ENCODE peak calls at places on chromosome 12, in ten cellular contexts. J is suprapubic skin, E is fibroblast of villous mesenchyme, O is body of pancreas, M is Panc1, P is mucosa of descending colon, F is astrocyte of the spinal cord, D is IMR-90, U is aorta, Q is neuronal stem cell. B is an unnamed sample.

GRCh38 chr12:45989857-45990467 is 412 bp downstream of the SCAF11 start:
- DNase-seq in J (peak), E (no peak), O (peak), M (no peak), P (no peak), F (peak), D (peak), U (peak), Q (peak), B (no peak)

GRCh38 chr12:88503344-88503743 is 76.9 kb downstream of the KITLG start:
- DNase-seq in J (no peak), E (no peak), O (no peak), M (no peak), P (no peak), F (no peak), D (no peak), U (no peak), Q (no peak), B (no peak)

GRCh38 chr12:102481705-102482104 is 1.3 kb upstream of the IGF1 start:
- DNase-seq in J (no peak), E (no peak), O (no peak), M (no peak), P (no peak), F (no peak), D (no peak), U (no peak), Q (no peak), B (no peak)

GRCh38 chr12:116201908-116202307 is 75.6 kb downstream of the MED13L start:
- DNase-seq in J (no peak), E (no peak), O (no peak), M (no peak), P (no peak), F (peak), D (peak), U (no peak), Q (no peak), B (no peak)

GRCh38 chr12:53044052-53044581 is 5.7 kb upstream of the TNS2 start:
- DNase-seq in J (no peak), E (no peak), O (peak), M (no peak), P (peak), F (no peak), D (no peak), U (peak), Q (no peak), B (no peak)

GRCh38 chr12:68138480-68138879 is 21.1 kb downstream of the IFNG start:
- DNase-seq in J (no peak), E (no peak), O (no peak), M (no peak), P (no peak), F (no peak), D (no peak), U (no peak), Q (no peak), B (no peak)

GRCh38 chr12:10186299-10186698 is 7.5 kb downstream of the TMEM52B start:
- DNase-seq in J (peak), E (no peak), O (peak), M (no peak), P (peak), F (no peak), D (no peak), U (no peak), Q (no peak), B (no peak)

GRCh38 chr12:100942984-100943749 is 148.6 kb downstream of the ANO4 start:
- DNase-seq in J (no peak), E (no peak), O (no peak), M (no peak), P (no peak), F (no peak), D (peak), U (no peak), Q (no peak), B (no peak)

GRCh38 chr12:78888583-78888982 is 24.0 kb downstream of the SYT1 start:
- DNase-seq in J (no peak), E (no peak), O (no peak), M (no peak), P (no peak), F (peak), D (no peak), U (no peak), Q (no peak), B (no peak)

GRCh38 chr12:118376089-118377004 is at the start of gene SUDS3:
- DNase-seq in J (peak), E (peak), O (peak), M (peak), P (peak), F (peak), D (peak), U (peak), Q (peak), B (peak)

GRCh38 chr12:20451759-20452158 is 83.4 kb downstream of the PDE3A start:
- DNase-seq in J (no peak), E (peak), O (no peak), M (no peak), P (no peak), F (peak), D (peak), U (no peak), Q (no peak), B (peak)

GRCh38 chr12:42871831-42872230 is 282.3 kb upstream of the PRICKLE1 start:
- DNase-seq in J (no peak), E (no peak), O (no peak), M (no peak), P (no peak), F (no peak), D (no peak), U (no peak), Q (no peak), B (no peak)

GRCh38 chr12:131085125-131085815 is 131.6 kb downstream of the ADGRD1 start:
- DNase-seq in J (peak), E (no peak), O (no peak), M (no peak), P (no peak), F (no peak), D (no peak), U (peak), Q (no peak), B (no peak)

GRCh38 chr12:58310828-58311273 is 369.5 kb downstream of the ATP23 start:
- DNase-seq in J (no peak), E (peak), O (no peak), M (peak), P (no peak), F (peak), D (peak), U (no peak), Q (no peak), B (peak)

GRCh38 chr12:68081561-68081960 is 78.0 kb downstream of the IFNG start:
- DNase-seq in J (no peak), E (no peak), O (no peak), M (no peak), P (no peak), F (no peak), D (no peak), U (no peak), Q (no peak), B (no peak)

GRCh38 chr12:101670007-101670671 is 27.3 kb upstream of the CHPT1 start:
- DNase-seq in J (no peak), E (peak), O (peak), M (no peak), P (peak), F (peak), D (peak), U (no peak), Q (peak), B (peak)

GRCh38 chr12:188910-189621 is 24.9 kb downstream of the SLC6A12 start:
- DNase-seq in J (no peak), E (peak), O (peak), M (no peak), P (peak), F (peak), D (peak), U (no peak), Q (peak), B (peak)

GRCh38 chr12:42129595-42130204 is 15.0 kb downstream of the GXYLT1 start:
- DNase-seq in J (no peak), E (peak), O (peak), M (no peak), P (peak), F (peak), D (peak), U (no peak), Q (peak), B (peak)

GRCh38 chr12:107126688-107127481 is 33.5 kb upstream of the CRY1 start:
- DNase-seq in J (no peak), E (peak), O (no peak), M (no peak), P (no peak), F (peak), D (peak), U (no peak), Q (no peak), B (peak)

GRCh38 chr12:101924647-101925046 is 47.3 kb downstream of the DRAM1 start:
- DNase-seq in J (no peak), E (peak), O (no peak), M (no peak), P (no peak), F (no peak), D (peak), U (no peak), Q (no peak), B (no peak)

GRCh38 chr12:1937481-1938224 is 19.2 kb upstream of the CACNA2D4 start:
- DNase-seq in J (no peak), E (no peak), O (no peak), M (no peak), P (peak), F (no peak), D (no peak), U (no peak), Q (no peak), B (no peak)

GRCh38 chr12:4270670-4271432 is 2.7 kb upstream of the CCND2 start:
- DNase-seq in J (peak), E (no peak), O (peak), M (no peak), P (peak), F (no peak), D (no peak), U (peak), Q (peak), B (no peak)

GRCh38 chr12:41466762-41467270 is 278.7 kb downstream of the PDZRN4 start:
- DNase-seq in J (no peak), E (no peak), O (peak), M (no peak), P (no peak), F (no peak), D (no peak), U (no peak), Q (no peak), B (peak)

GRCh38 chr12:77256924-77257323 is 191.6 kb upstream of the E2F7 start:
- DNase-seq in J (no peak), E (peak), O (no peak), M (no peak), P (no peak), F (peak), D (no peak), U (no peak), Q (no peak), B (peak)

GRCh38 chr12:49895773-49896172 is 7.9 kb downstream of the FAIM2 start:
- DNase-seq in J (no peak), E (no peak), O (no peak), M (no peak), P (no peak), F (no peak), D (no peak), U (no peak), Q (no peak), B (no peak)

GRCh38 chr12:18970603-18971002 is 158.9 kb upstream of the PLEKHA5 start:
- DNase-seq in J (no peak), E (no peak), O (no peak), M (no peak), P (no peak), F (no peak), D (peak), U (no peak), Q (no peak), B (no peak)

GRCh38 chr12:40515041-40515825 is 177.0 kb upstream of the CNTN1 start:
- DNase-seq in J (no peak), E (peak), O (no peak), M (no peak), P (no peak), F (peak), D (no peak), U (no peak), Q (no peak), B (no peak)

GRCh38 chr12:730550-730949 is 21.8 kb upstream of the WNK1 start:
- DNase-seq in J (no peak), E (no peak), O (no peak), M (no peak), P (no peak), F (no peak), D (no peak), U (no peak), Q (no peak), B (no peak)

GRCh38 chr12:4871514-4871913 is 38.2 kb upstream of the KCNA1 start:
- DNase-seq in J (no peak), E (no peak), O (no peak), M (no peak), P (no peak), F (no peak), D (no peak), U (no peak), Q (no peak), B (no peak)

GRCh38 chr12:48105867-48106563 is at the start of gene SENP1:
- DNase-seq in J (peak), E (peak), O (peak), M (peak), P (peak), F (peak), D (peak), U (peak), Q (peak), B (peak)

GRCh38 chr12:2323538-2324261 is 270.9 kb downstream of the CACNA1C start:
- DNase-seq in J (no peak), E (no peak), O (no peak), M (no peak), P (no peak), F (no peak), D (peak), U (no peak), Q (no peak), B (peak)

GRCh38 chr12:13661005-13661887 is 320.2 kb downstream of the GRIN2B start:
- DNase-seq in J (no peak), E (peak), O (peak), M (peak), P (peak), F (peak), D (peak), U (no peak), Q (peak), B (peak)

GRCh38 chr12:65616022-65616421 is 208.3 kb upstream of the HMGA2 start:
- DNase-seq in J (no peak), E (no peak), O (no peak), M (no peak), P (no peak), F (no peak), D (no peak), U (no peak), Q (no peak), B (no peak)

GRCh38 chr12:75756771-75757170 is 245.4 kb upstream of the KRR1 start:
- DNase-seq in J (no peak), E (no peak), O (no peak), M (no peak), P (no peak), F (no peak), D (no peak), U (no peak), Q (no peak), B (no peak)

GRCh38 chr12:1592444-1593231 is 1.7 kb downstream of the FBXL14 start:
- DNase-seq in J (no peak), E (peak), O (peak), M (no peak), P (peak), F (peak), D (peak), U (no peak), Q (peak), B (peak)

GRCh38 chr12:124231980-124232653 is 62.8 kb upstream of the RFLNA start:
- DNase-seq in J (no peak), E (no peak), O (no peak), M (no peak), P (peak), F (no peak), D (no peak), U (no peak), Q (no peak), B (no peak)
- H3K4me3 ChIP-seq in J (no peak), E (no peak), O (no peak), M (no peak), P (no peak), F (no peak), D (no peak), U (no peak), Q (no peak), B (no peak)

DNA sequence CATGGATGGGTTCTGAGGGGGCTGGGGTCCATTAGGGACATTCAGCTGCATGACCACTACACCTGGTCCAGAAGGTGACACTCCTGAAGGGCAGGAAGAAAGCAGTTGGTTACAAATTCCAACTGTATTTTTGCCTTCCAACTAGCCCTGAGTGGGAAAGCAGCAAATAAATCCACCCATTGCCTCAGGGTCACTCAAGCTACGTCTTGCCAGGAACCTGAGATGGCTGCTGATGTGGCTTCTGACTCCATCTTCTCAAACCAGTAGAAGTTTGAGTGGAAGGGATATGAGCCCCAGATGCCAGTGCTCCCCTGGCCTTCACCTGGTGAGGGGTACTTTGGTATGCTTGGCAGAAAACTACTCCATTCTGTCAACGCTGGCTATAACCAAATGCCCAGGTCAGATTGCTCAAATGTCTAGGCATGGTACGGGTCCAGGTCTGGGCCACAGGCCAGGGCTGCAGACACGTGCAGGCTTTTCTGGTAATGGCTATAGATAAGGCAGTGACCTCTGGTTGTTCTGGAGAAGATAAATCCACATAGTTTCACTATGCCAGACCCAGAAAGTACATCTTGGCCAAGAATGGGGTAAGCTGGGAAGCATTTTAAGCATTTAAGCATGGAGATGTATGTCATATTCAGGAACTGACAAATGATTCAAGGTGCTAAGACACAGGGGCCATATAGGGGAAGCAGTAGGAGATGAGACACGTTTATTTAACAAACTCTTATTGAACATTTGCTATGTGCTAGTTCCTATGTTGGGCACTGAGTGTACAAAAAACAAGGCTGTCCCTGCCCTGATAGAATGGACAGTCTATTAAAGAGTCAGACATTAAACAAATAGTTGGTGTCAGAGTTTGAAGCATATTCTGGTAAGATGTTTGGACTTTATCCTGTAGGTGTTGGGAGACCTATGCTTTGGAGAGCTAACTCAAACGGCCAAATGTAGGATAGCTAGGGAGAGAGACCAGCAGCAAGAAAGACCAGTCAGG is 8.3 kb upstream of the STAC3 start:
- DNase-seq in J (no peak), E (peak), O (peak), M (no peak), P (no peak), F (no peak), D (peak), U (no peak), Q (no peak), B (no peak)
- H3K4me3 ChIP-seq in J (no peak), E (no peak), O (no peak), M (no peak), P (no peak), F (no peak), D (no peak), U (no peak), Q (no peak), B (no peak)

DNA sequence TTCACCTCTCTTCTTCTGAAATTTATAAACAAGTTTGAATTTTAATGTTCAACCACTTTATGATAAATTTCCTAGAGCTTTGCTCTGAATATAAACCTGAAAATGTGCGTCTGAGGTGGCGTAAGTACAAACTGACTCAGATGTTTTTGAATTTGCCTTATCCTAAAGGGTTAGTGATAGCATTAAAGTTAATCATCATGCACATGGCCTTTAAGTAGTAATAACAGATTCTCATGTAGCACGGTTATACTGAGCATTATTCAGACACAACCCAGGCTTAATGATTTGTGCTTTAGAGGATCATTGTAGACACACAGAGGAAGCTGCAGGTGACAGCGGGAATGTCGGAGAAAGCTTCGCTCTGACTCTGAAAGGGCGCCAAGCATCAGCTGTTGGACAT is 91.0 kb downstream of the PLXNC1 start:
- DNase-seq in J (no peak), E (no peak), O (no peak), M (no peak), P (no peak), F (no peak), D (no peak), U (no peak), Q (no peak), B (no peak)
- H3K4me3 ChIP-seq in J (no peak), E (no peak), O (no peak), M (no peak), P (no peak), F (no peak), D (no peak), U (no peak), Q (no peak), B (no peak)

DNA sequence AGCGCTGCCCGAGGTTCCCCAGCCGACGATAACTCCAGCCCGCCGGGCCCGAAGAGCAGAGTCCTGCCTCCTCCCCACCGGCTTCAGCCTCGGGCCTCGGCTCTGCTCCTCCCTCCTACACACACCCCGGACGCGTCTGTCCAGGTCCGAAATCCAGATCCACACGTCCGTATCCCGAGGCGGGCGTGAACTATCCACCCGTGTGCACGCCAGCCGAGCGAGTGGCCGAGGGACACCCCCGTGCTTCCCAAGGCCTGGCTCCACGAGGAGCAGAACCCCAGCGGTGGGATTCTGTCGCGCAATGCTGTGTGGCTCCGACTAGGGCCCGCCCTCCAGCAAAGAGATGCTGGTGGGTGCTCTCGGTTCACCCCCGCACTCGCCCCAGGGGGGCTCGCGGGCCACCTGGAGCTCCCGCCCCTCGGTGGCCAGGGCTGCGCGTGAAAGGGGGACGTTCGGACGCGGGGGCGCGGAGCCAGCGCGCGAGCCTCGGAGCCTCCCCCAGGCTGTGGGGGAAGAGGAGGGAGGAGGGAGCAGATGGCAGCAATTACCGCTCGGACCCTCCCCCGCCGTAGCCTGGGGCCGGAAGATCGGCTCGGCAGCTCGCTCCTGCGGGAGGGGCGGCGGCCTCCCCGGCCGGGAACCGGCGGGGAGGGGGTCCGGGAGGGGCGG is 18.9 kb upstream of the ANKRD33 start:
- DNase-seq in J (peak), E (no peak), O (no peak), M (no peak), P (no peak), F (no peak), D (no peak), U (peak), Q (no peak), B (no peak)
- H3K4me3 ChIP-seq in J (peak), E (peak), O (no peak), M (no peak), P (no peak), F (peak), D (peak), U (peak), Q (no peak), B (peak)

GRCh38 chr12:6778212-6778570 is 5.9 kb downstream of the LAG3 start:
- DNase-seq in J (no peak), E (no peak), O (peak), M (no peak), P (no peak), F (no peak), D (no peak), U (peak), Q (no peak), B (peak)
- H3K4me3 ChIP-seq in J (peak), E (peak), O (no peak), M (no peak), P (no peak), F (peak), D (no peak), U (no peak), Q (no peak), B (peak)

GRCh38 chr12:113130457-113131135 is 5.0 kb downstream of the RASAL1 start:
- DNase-seq in J (no peak), E (no peak), O (peak), M (no peak), P (no peak), F (no peak), D (no peak), U (no peak), Q (no peak), B (no peak)

GRCh38 chr12:113131556-113131955 is 4.0 kb downstream of the RASAL1 start:
- DNase-seq in J (no peak), E (no peak), O (no peak), M (no peak), P (no peak), F (no peak), D (no peak), U (no peak), Q (no peak), B (no peak)

GRCh38 chr12:113134521-113134951 is 1.0 kb downstream of the RASAL1 start:
- DNase-seq in J (no peak), E (no peak), O (no peak), M (no peak), P (peak), F (no peak), D (no peak), U (peak), Q (no peak), B (no peak)

GRCh38 chr12:113135178-113136127 is at the start of gene RASAL1:
- DNase-seq in J (no peak), E (no peak), O (peak), M (no peak), P (peak), F (no peak), D (no peak), U (peak), Q (no peak), B (peak)

GRCh38 chr12:113133036-113133435 is 2.5 kb downstream of the RASAL1 start:
- DNase-seq in J (no peak), E (no peak), O (no peak), M (no peak), P (no peak), F (no peak), D (no peak), U (no peak), Q (no peak), B (no peak)
- H3K4me3 ChIP-seq in J (no peak), E (no peak), O (no peak), M (no peak), P (no peak), F (no peak), D (no peak), U (no peak), Q (no peak), B (no peak)

B was measured in cardiac muscle cell.